ENCODE peak calls at places on chromosomes 3 and 15, in eight cellular contexts. One of them, this sample, is unnamed.
A peak's percentile ranks its signal among the peaks of the same experiment; 100 is the strongest.

GRCh38 chr3:124859025-124859424 is 28.1 kb downstream of the ITGB5 start:
- DNase-seq in left colon: no peak
- DNase-seq in stimulated activated CD8-positive, alpha-beta memory T cell treated with anti-CD3 and anti-CD28 coated beads, Interleukin-15, amount 100 ng/mL, for 1 hour: no peak
- DNase-seq in lower leg skin: peak; percentile 82
- DNase-seq in NCI-H510A treated with DMSO at 0.1 percent for 48 hours: no peak
- DNase-seq in naive thymus-derived CD4-positive, alpha-beta T cell: no peak
- DNase-seq in fibroblast of lung: peak; percentile 92
- DNase-seq in MM.1S: no peak
- DNase-seq in this sample: no peak

GRCh38 chr15:67146214-67146613 is 80.8 kb downstream of the SMAD3 start:
- DNase-seq in left colon: peak; percentile 64
- DNase-seq in stimulated activated CD8-positive, alpha-beta memory T cell treated with anti-CD3 and anti-CD28 coated beads, Interleukin-15, amount 100 ng/mL, for 1 hour: no peak
- DNase-seq in lower leg skin: no peak
- DNase-seq in NCI-H510A treated with DMSO at 0.1 percent for 48 hours: peak; percentile 10
- DNase-seq in naive thymus-derived CD4-positive, alpha-beta T cell: no peak
- DNase-seq in fibroblast of lung: peak; percentile 92
- DNase-seq in MM.1S: no peak
- DNase-seq in this sample: no peak

GRCh38 chr3:159763466-159764210 is 225.0 kb upstream of the IL12A start:
- DNase-seq in left colon: peak; percentile 77
- DNase-seq in stimulated activated CD8-positive, alpha-beta memory T cell treated with anti-CD3 and anti-CD28 coated beads, Interleukin-15, amount 100 ng/mL, for 1 hour: no peak
- DNase-seq in lower leg skin: peak; percentile 94
- DNase-seq in NCI-H510A treated with DMSO at 0.1 percent for 48 hours: peak; percentile 83
- DNase-seq in naive thymus-derived CD4-positive, alpha-beta T cell: no peak
- DNase-seq in fibroblast of lung: peak; percentile 89
- DNase-seq in MM.1S: peak; percentile 83
- DNase-seq in this sample: no peak

GRCh38 chr3:126431103-126431534 is 36.4 kb downstream of the CFAP100 start:
- DNase-seq in left colon: no peak
- DNase-seq in stimulated activated CD8-positive, alpha-beta memory T cell treated with anti-CD3 and anti-CD28 coated beads, Interleukin-15, amount 100 ng/mL, for 1 hour: no peak
- DNase-seq in lower leg skin: peak; percentile 52
- DNase-seq in NCI-H510A treated with DMSO at 0.1 percent for 48 hours: no peak
- DNase-seq in naive thymus-derived CD4-positive, alpha-beta T cell: no peak
- DNase-seq in fibroblast of lung: no peak
- DNase-seq in MM.1S: no peak
- DNase-seq in this sample: no peak

GRCh38 chr3:30549600-30549999 is 56.8 kb upstream of the TGFBR2 start:
- DNase-seq in left colon: no peak
- DNase-seq in stimulated activated CD8-positive, alpha-beta memory T cell treated with anti-CD3 and anti-CD28 coated beads, Interleukin-15, amount 100 ng/mL, for 1 hour: no peak
- DNase-seq in lower leg skin: no peak
- DNase-seq in NCI-H510A treated with DMSO at 0.1 percent for 48 hours: no peak
- DNase-seq in naive thymus-derived CD4-positive, alpha-beta T cell: no peak
- DNase-seq in fibroblast of lung: no peak
- DNase-seq in MM.1S: no peak
- DNase-seq in this sample: no peak

GRCh38 chr15:89501646-89502045 is 5.3 kb upstream of the RHCG start:
- DNase-seq in left colon: no peak
- DNase-seq in stimulated activated CD8-positive, alpha-beta memory T cell treated with anti-CD3 and anti-CD28 coated beads, Interleukin-15, amount 100 ng/mL, for 1 hour: no peak
- DNase-seq in lower leg skin: peak; percentile 31
- DNase-seq in NCI-H510A treated with DMSO at 0.1 percent for 48 hours: no peak
- DNase-seq in naive thymus-derived CD4-positive, alpha-beta T cell: no peak
- DNase-seq in fibroblast of lung: no peak
- DNase-seq in MM.1S: no peak
- DNase-seq in this sample: no peak

GRCh38 chr3:120850326-120851295 is 57.4 kb upstream of the STXBP5L start:
- DNase-seq in left colon: no peak
- DNase-seq in stimulated activated CD8-positive, alpha-beta memory T cell treated with anti-CD3 and anti-CD28 coated beads, Interleukin-15, amount 100 ng/mL, for 1 hour: no peak
- DNase-seq in lower leg skin: no peak
- DNase-seq in NCI-H510A treated with DMSO at 0.1 percent for 48 hours: no peak
- DNase-seq in naive thymus-derived CD4-positive, alpha-beta T cell: no peak
- DNase-seq in fibroblast of lung: peak; percentile 60
- DNase-seq in MM.1S: no peak
- DNase-seq in this sample: no peak

GRCh38 chr3:47613723-47614122 is 35.1 kb upstream of the CSPG5 start:
- DNase-seq in left colon: no peak
- DNase-seq in stimulated activated CD8-positive, alpha-beta memory T cell treated with anti-CD3 and anti-CD28 coated beads, Interleukin-15, amount 100 ng/mL, for 1 hour: no peak
- DNase-seq in lower leg skin: no peak
- DNase-seq in NCI-H510A treated with DMSO at 0.1 percent for 48 hours: no peak
- DNase-seq in naive thymus-derived CD4-positive, alpha-beta T cell: no peak
- DNase-seq in fibroblast of lung: peak; percentile 46
- DNase-seq in MM.1S: peak; percentile 18
- DNase-seq in this sample: no peak

GRCh38 chr3:183082355-183082915 is 16.9 kb downstream of the MCCC1 start:
- DNase-seq in left colon: no peak
- DNase-seq in stimulated activated CD8-positive, alpha-beta memory T cell treated with anti-CD3 and anti-CD28 coated beads, Interleukin-15, amount 100 ng/mL, for 1 hour: no peak
- DNase-seq in lower leg skin: no peak
- DNase-seq in NCI-H510A treated with DMSO at 0.1 percent for 48 hours: peak; percentile 70
- DNase-seq in naive thymus-derived CD4-positive, alpha-beta T cell: no peak
- DNase-seq in fibroblast of lung: no peak
- DNase-seq in MM.1S: no peak
- DNase-seq in this sample: no peak

GRCh38 chr15:47742334-47742733 is 25.0 kb downstream of the SEMA6D start:
- DNase-seq in left colon: no peak
- DNase-seq in stimulated activated CD8-positive, alpha-beta memory T cell treated with anti-CD3 and anti-CD28 coated beads, Interleukin-15, amount 100 ng/mL, for 1 hour: no peak
- DNase-seq in lower leg skin: no peak
- DNase-seq in NCI-H510A treated with DMSO at 0.1 percent for 48 hours: no peak
- DNase-seq in naive thymus-derived CD4-positive, alpha-beta T cell: no peak
- DNase-seq in fibroblast of lung: no peak
- DNase-seq in MM.1S: no peak
- DNase-seq in this sample: no peak

GRCh38 chr15:40637221-40637745 is 43.2 kb downstream of the KNL1 start:
- DNase-seq in left colon: no peak
- DNase-seq in stimulated activated CD8-positive, alpha-beta memory T cell treated with anti-CD3 and anti-CD28 coated beads, Interleukin-15, amount 100 ng/mL, for 1 hour: no peak
- DNase-seq in lower leg skin: no peak
- DNase-seq in NCI-H510A treated with DMSO at 0.1 percent for 48 hours: no peak
- DNase-seq in naive thymus-derived CD4-positive, alpha-beta T cell: no peak
- DNase-seq in fibroblast of lung: peak; percentile 26
- DNase-seq in MM.1S: no peak
- DNase-seq in this sample: no peak

GRCh38 chr3:38027466-38028465 is 1.7 kb downstream of the PLCD1 start:
- DNase-seq in left colon: no peak
- DNase-seq in stimulated activated CD8-positive, alpha-beta memory T cell treated with anti-CD3 and anti-CD28 coated beads, Interleukin-15, amount 100 ng/mL, for 1 hour: no peak
- DNase-seq in lower leg skin: peak; percentile 86
- DNase-seq in NCI-H510A treated with DMSO at 0.1 percent for 48 hours: no peak
- DNase-seq in naive thymus-derived CD4-positive, alpha-beta T cell: no peak
- DNase-seq in fibroblast of lung: no peak
- DNase-seq in MM.1S: no peak
- DNase-seq in this sample: no peak

GRCh38 chr15:79973445-79974180 is 2.6 kb upstream of the BCL2A1 start:
- DNase-seq in left colon: no peak
- DNase-seq in stimulated activated CD8-positive, alpha-beta memory T cell treated with anti-CD3 and anti-CD28 coated beads, Interleukin-15, amount 100 ng/mL, for 1 hour: no peak
- DNase-seq in lower leg skin: peak; percentile 34
- DNase-seq in NCI-H510A treated with DMSO at 0.1 percent for 48 hours: no peak
- DNase-seq in naive thymus-derived CD4-positive, alpha-beta T cell: no peak
- DNase-seq in fibroblast of lung: no peak
- DNase-seq in MM.1S: no peak
- DNase-seq in this sample: no peak

GRCh38 chr3:52228751-52229291 is 3.4 kb upstream of the TLR9 start:
- DNase-seq in left colon: no peak
- DNase-seq in stimulated activated CD8-positive, alpha-beta memory T cell treated with anti-CD3 and anti-CD28 coated beads, Interleukin-15, amount 100 ng/mL, for 1 hour: no peak
- DNase-seq in lower leg skin: no peak
- DNase-seq in NCI-H510A treated with DMSO at 0.1 percent for 48 hours: no peak
- DNase-seq in naive thymus-derived CD4-positive, alpha-beta T cell: no peak
- DNase-seq in fibroblast of lung: no peak
- DNase-seq in MM.1S: no peak
- DNase-seq in this sample: no peak

GRCh38 chr3:101724329-101725191 is at the start of gene CEP97:
- DNase-seq in left colon: peak; percentile 91
- DNase-seq in stimulated activated CD8-positive, alpha-beta memory T cell treated with anti-CD3 and anti-CD28 coated beads, Interleukin-15, amount 100 ng/mL, for 1 hour: peak; percentile 75
- DNase-seq in lower leg skin: peak; percentile 97
- DNase-seq in NCI-H510A treated with DMSO at 0.1 percent for 48 hours: peak; percentile 85
- DNase-seq in naive thymus-derived CD4-positive, alpha-beta T cell: peak; percentile 84
- DNase-seq in fibroblast of lung: peak; percentile 95
- DNase-seq in MM.1S: peak; percentile 90
- DNase-seq in this sample: peak; percentile 88

GRCh38 chr3:126124148-126124868 is 40.4 kb upstream of the SLC41A3 start:
- DNase-seq in left colon: peak; percentile 22
- DNase-seq in stimulated activated CD8-positive, alpha-beta memory T cell treated with anti-CD3 and anti-CD28 coated beads, Interleukin-15, amount 100 ng/mL, for 1 hour: no peak
- DNase-seq in lower leg skin: peak; percentile 74
- DNase-seq in NCI-H510A treated with DMSO at 0.1 percent for 48 hours: peak; percentile 9
- DNase-seq in naive thymus-derived CD4-positive, alpha-beta T cell: no peak
- DNase-seq in fibroblast of lung: no peak
- DNase-seq in MM.1S: no peak
- DNase-seq in this sample: no peak

GRCh38 chr3:45145681-45146614 is at the start of gene CDCP1:
- DNase-seq in left colon: peak; percentile 77
- DNase-seq in stimulated activated CD8-positive, alpha-beta memory T cell treated with anti-CD3 and anti-CD28 coated beads, Interleukin-15, amount 100 ng/mL, for 1 hour: no peak
- DNase-seq in lower leg skin: peak; percentile 86
- DNase-seq in NCI-H510A treated with DMSO at 0.1 percent for 48 hours: peak; percentile 49
- DNase-seq in naive thymus-derived CD4-positive, alpha-beta T cell: no peak
- DNase-seq in fibroblast of lung: peak; percentile 33
- DNase-seq in MM.1S: no peak
- DNase-seq in this sample: peak; percentile 58

GRCh38 chr3:50390523-50391177 is 31.3 kb upstream of the TMEM115 start:
- DNase-seq in left colon: peak; percentile 38
- DNase-seq in stimulated activated CD8-positive, alpha-beta memory T cell treated with anti-CD3 and anti-CD28 coated beads, Interleukin-15, amount 100 ng/mL, for 1 hour: no peak
- DNase-seq in lower leg skin: peak; percentile 88
- DNase-seq in NCI-H510A treated with DMSO at 0.1 percent for 48 hours: peak; percentile 51
- DNase-seq in naive thymus-derived CD4-positive, alpha-beta T cell: no peak
- DNase-seq in fibroblast of lung: no peak
- DNase-seq in MM.1S: no peak
- DNase-seq in this sample: no peak

GRCh38 chr3:53286727-53287412 is 31.0 kb upstream of the TKT start:
- DNase-seq in left colon: no peak
- DNase-seq in stimulated activated CD8-positive, alpha-beta memory T cell treated with anti-CD3 and anti-CD28 coated beads, Interleukin-15, amount 100 ng/mL, for 1 hour: no peak
- DNase-seq in lower leg skin: no peak
- DNase-seq in NCI-H510A treated with DMSO at 0.1 percent for 48 hours: no peak
- DNase-seq in naive thymus-derived CD4-positive, alpha-beta T cell: no peak
- DNase-seq in fibroblast of lung: peak; percentile 73
- DNase-seq in MM.1S: no peak
- DNase-seq in this sample: no peak

GRCh38 chr3:459376-459710 is 262.8 kb downstream of the CHL1 start:
- DNase-seq in left colon: no peak
- DNase-seq in stimulated activated CD8-positive, alpha-beta memory T cell treated with anti-CD3 and anti-CD28 coated beads, Interleukin-15, amount 100 ng/mL, for 1 hour: no peak
- DNase-seq in lower leg skin: no peak
- DNase-seq in NCI-H510A treated with DMSO at 0.1 percent for 48 hours: no peak
- DNase-seq in naive thymus-derived CD4-positive, alpha-beta T cell: no peak
- DNase-seq in fibroblast of lung: no peak
- DNase-seq in MM.1S: no peak
- DNase-seq in this sample: no peak

GRCh38 chr15:88940110-88940675 is 27.0 kb upstream of the MFGE8 start:
- DNase-seq in left colon: no peak
- DNase-seq in stimulated activated CD8-positive, alpha-beta memory T cell treated with anti-CD3 and anti-CD28 coated beads, Interleukin-15, amount 100 ng/mL, for 1 hour: no peak
- DNase-seq in lower leg skin: no peak
- DNase-seq in NCI-H510A treated with DMSO at 0.1 percent for 48 hours: no peak
- DNase-seq in naive thymus-derived CD4-positive, alpha-beta T cell: no peak
- DNase-seq in fibroblast of lung: no peak
- DNase-seq in MM.1S: no peak
- DNase-seq in this sample: no peak

GRCh38 chr15:96334705-96335428 is 4.4 kb downstream of the NR2F2 start:
- DNase-seq in left colon: no peak
- DNase-seq in stimulated activated CD8-positive, alpha-beta memory T cell treated with anti-CD3 and anti-CD28 coated beads, Interleukin-15, amount 100 ng/mL, for 1 hour: no peak
- DNase-seq in lower leg skin: no peak
- DNase-seq in NCI-H510A treated with DMSO at 0.1 percent for 48 hours: no peak
- DNase-seq in naive thymus-derived CD4-positive, alpha-beta T cell: no peak
- DNase-seq in fibroblast of lung: peak; percentile 27
- DNase-seq in MM.1S: no peak
- DNase-seq in this sample: no peak

GRCh38 chr3:15754047-15754446 is 43.7 kb downstream of the ANKRD28 start:
- DNase-seq in left colon: no peak
- DNase-seq in stimulated activated CD8-positive, alpha-beta memory T cell treated with anti-CD3 and anti-CD28 coated beads, Interleukin-15, amount 100 ng/mL, for 1 hour: no peak
- DNase-seq in lower leg skin: no peak
- DNase-seq in NCI-H510A treated with DMSO at 0.1 percent for 48 hours: no peak
- DNase-seq in naive thymus-derived CD4-positive, alpha-beta T cell: no peak
- DNase-seq in fibroblast of lung: peak; percentile 38
- DNase-seq in MM.1S: no peak
- DNase-seq in this sample: no peak

GRCh38 chr3:120502116-120502515 is 51.3 kb upstream of the FSTL1 start:
- DNase-seq in left colon: no peak
- DNase-seq in stimulated activated CD8-positive, alpha-beta memory T cell treated with anti-CD3 and anti-CD28 coated beads, Interleukin-15, amount 100 ng/mL, for 1 hour: no peak
- DNase-seq in lower leg skin: no peak
- DNase-seq in NCI-H510A treated with DMSO at 0.1 percent for 48 hours: no peak
- DNase-seq in naive thymus-derived CD4-positive, alpha-beta T cell: no peak
- DNase-seq in fibroblast of lung: no peak
- DNase-seq in MM.1S: no peak
- DNase-seq in this sample: no peak

GRCh38 chr3:154334973-154335420 is 10.7 kb upstream of the DHX36 start:
- DNase-seq in left colon: no peak
- DNase-seq in stimulated activated CD8-positive, alpha-beta memory T cell treated with anti-CD3 and anti-CD28 coated beads, Interleukin-15, amount 100 ng/mL, for 1 hour: no peak
- DNase-seq in lower leg skin: no peak
- DNase-seq in NCI-H510A treated with DMSO at 0.1 percent for 48 hours: peak; percentile 41
- DNase-seq in naive thymus-derived CD4-positive, alpha-beta T cell: no peak
- DNase-seq in fibroblast of lung: peak; percentile 27
- DNase-seq in MM.1S: peak; percentile 54
- DNase-seq in this sample: peak; percentile 3

GRCh38 chr3:195766671-195767070 is 45.1 kb downstream of the MUC4 start:
- DNase-seq in left colon: no peak
- DNase-seq in stimulated activated CD8-positive, alpha-beta memory T cell treated with anti-CD3 and anti-CD28 coated beads, Interleukin-15, amount 100 ng/mL, for 1 hour: no peak
- DNase-seq in lower leg skin: no peak
- DNase-seq in NCI-H510A treated with DMSO at 0.1 percent for 48 hours: no peak
- DNase-seq in naive thymus-derived CD4-positive, alpha-beta T cell: no peak
- DNase-seq in fibroblast of lung: no peak
- DNase-seq in MM.1S: no peak
- DNase-seq in this sample: no peak

GRCh38 chr15:83358972-83359564 is 74.6 kb upstream of the BNC1 start:
- DNase-seq in left colon: no peak
- DNase-seq in stimulated activated CD8-positive, alpha-beta memory T cell treated with anti-CD3 and anti-CD28 coated beads, Interleukin-15, amount 100 ng/mL, for 1 hour: no peak
- DNase-seq in lower leg skin: no peak
- DNase-seq in NCI-H510A treated with DMSO at 0.1 percent for 48 hours: no peak
- DNase-seq in naive thymus-derived CD4-positive, alpha-beta T cell: no peak
- DNase-seq in fibroblast of lung: no peak
- DNase-seq in MM.1S: no peak
- DNase-seq in this sample: no peak

GRCh38 chr3:102614580-102614979 is 179.8 kb downstream of the ZPLD1 start:
- DNase-seq in left colon: no peak
- DNase-seq in stimulated activated CD8-positive, alpha-beta memory T cell treated with anti-CD3 and anti-CD28 coated beads, Interleukin-15, amount 100 ng/mL, for 1 hour: no peak
- DNase-seq in lower leg skin: no peak
- DNase-seq in NCI-H510A treated with DMSO at 0.1 percent for 48 hours: no peak
- DNase-seq in naive thymus-derived CD4-positive, alpha-beta T cell: no peak
- DNase-seq in fibroblast of lung: no peak
- DNase-seq in MM.1S: no peak
- DNase-seq in this sample: no peak

GRCh38 chr15:87724330-87724729 is 532.2 kb downstream of the NTRK3 start:
- DNase-seq in left colon: no peak
- DNase-seq in stimulated activated CD8-positive, alpha-beta memory T cell treated with anti-CD3 and anti-CD28 coated beads, Interleukin-15, amount 100 ng/mL, for 1 hour: no peak
- DNase-seq in lower leg skin: peak; percentile 69
- DNase-seq in NCI-H510A treated with DMSO at 0.1 percent for 48 hours: no peak
- DNase-seq in naive thymus-derived CD4-positive, alpha-beta T cell: no peak
- DNase-seq in fibroblast of lung: no peak
- DNase-seq in MM.1S: no peak
- DNase-seq in this sample: no peak

GRCh38 chr3:134373278-134373941 is 837 bp downstream of the AMOTL2 start:
- DNase-seq in left colon: peak; percentile 76
- DNase-seq in stimulated activated CD8-positive, alpha-beta memory T cell treated with anti-CD3 and anti-CD28 coated beads, Interleukin-15, amount 100 ng/mL, for 1 hour: no peak
- DNase-seq in lower leg skin: peak; percentile 96
- DNase-seq in NCI-H510A treated with DMSO at 0.1 percent for 48 hours: peak; percentile 35
- DNase-seq in naive thymus-derived CD4-positive, alpha-beta T cell: no peak
- DNase-seq in fibroblast of lung: peak; percentile 94
- DNase-seq in MM.1S: no peak
- DNase-seq in this sample: peak; percentile 28

GRCh38 chr15:56869573-56869972 is 48.9 kb upstream of the TCF12 start:
- DNase-seq in left colon: no peak
- DNase-seq in stimulated activated CD8-positive, alpha-beta memory T cell treated with anti-CD3 and anti-CD28 coated beads, Interleukin-15, amount 100 ng/mL, for 1 hour: no peak
- DNase-seq in lower leg skin: no peak
- DNase-seq in NCI-H510A treated with DMSO at 0.1 percent for 48 hours: no peak
- DNase-seq in naive thymus-derived CD4-positive, alpha-beta T cell: no peak
- DNase-seq in fibroblast of lung: peak; percentile 7
- DNase-seq in MM.1S: peak; percentile 36
- DNase-seq in this sample: peak; percentile 12

GRCh38 chr3:11328196-11328945 is 56.2 kb downstream of the ATG7 start:
- DNase-seq in left colon: no peak
- DNase-seq in stimulated activated CD8-positive, alpha-beta memory T cell treated with anti-CD3 and anti-CD28 coated beads, Interleukin-15, amount 100 ng/mL, for 1 hour: no peak
- DNase-seq in lower leg skin: no peak
- DNase-seq in NCI-H510A treated with DMSO at 0.1 percent for 48 hours: no peak
- DNase-seq in naive thymus-derived CD4-positive, alpha-beta T cell: no peak
- DNase-seq in fibroblast of lung: no peak
- DNase-seq in MM.1S: no peak
- DNase-seq in this sample: no peak

GRCh38 chr3:139388961-139389551 is 391 bp downstream of the COPB2 start:
- DNase-seq in left colon: no peak
- DNase-seq in stimulated activated CD8-positive, alpha-beta memory T cell treated with anti-CD3 and anti-CD28 coated beads, Interleukin-15, amount 100 ng/mL, for 1 hour: no peak
- DNase-seq in lower leg skin: no peak
- DNase-seq in NCI-H510A treated with DMSO at 0.1 percent for 48 hours: no peak
- DNase-seq in naive thymus-derived CD4-positive, alpha-beta T cell: no peak
- DNase-seq in fibroblast of lung: peak; percentile 2
- DNase-seq in MM.1S: peak; percentile 7
- DNase-seq in this sample: no peak

GRCh38 chr3:67828486-67829010 is 174.1 kb upstream of the SUCLG2 start:
- DNase-seq in left colon: no peak
- DNase-seq in stimulated activated CD8-positive, alpha-beta memory T cell treated with anti-CD3 and anti-CD28 coated beads, Interleukin-15, amount 100 ng/mL, for 1 hour: no peak
- DNase-seq in lower leg skin: no peak
- DNase-seq in NCI-H510A treated with DMSO at 0.1 percent for 48 hours: no peak
- DNase-seq in naive thymus-derived CD4-positive, alpha-beta T cell: no peak
- DNase-seq in fibroblast of lung: no peak
- DNase-seq in MM.1S: no peak
- DNase-seq in this sample: no peak

This sample was measured in NCI-H2029.